ENCODE peak calls at places on chromosome 20, in four cellular contexts. One of them, this sample, is unnamed.

GRCh38 chr20:20498081-20498861 is 130.4 kb downstream of the INSM1 start:
- DNase-seq in T47D: no peak
- DNase-seq in right cardiac atrium: no peak
- DNase-seq in GM12865: no peak
- DNase-seq in this sample: peak

GRCh38 chr20:595330-596308 is 14.5 kb downstream of the TCF15 start:
- DNase-seq in T47D: no peak
- DNase-seq in right cardiac atrium: peak
- DNase-seq in GM12865: no peak
- DNase-seq in this sample: peak

GRCh38 chr20:61436674-61437279 is 184.7 kb downstream of the CDH4 start:
- DNase-seq in T47D: no peak
- DNase-seq in right cardiac atrium: no peak
- DNase-seq in GM12865: no peak
- DNase-seq in this sample: no peak

GRCh38 chr20:56181593-56181992 is 66.9 kb upstream of the MC3R start:
- DNase-seq in T47D: peak
- DNase-seq in right cardiac atrium: no peak
- DNase-seq in GM12865: no peak
- DNase-seq in this sample: no peak

GRCh38 chr20:63587256-63587655 is 13.2 kb upstream of the HELZ2 start:
- DNase-seq in T47D: no peak
- DNase-seq in right cardiac atrium: peak
- DNase-seq in GM12865: no peak
- DNase-seq in this sample: no peak

GRCh38 chr20:62577447-62577846 is 64.9 kb upstream of the SLCO4A1 start:
- DNase-seq in T47D: peak
- DNase-seq in right cardiac atrium: peak
- DNase-seq in GM12865: no peak
- DNase-seq in this sample: no peak

GRCh38 chr20:20492521-20493334 is 124.8 kb downstream of the INSM1 start:
- DNase-seq in T47D: no peak
- DNase-seq in right cardiac atrium: no peak
- DNase-seq in GM12865: no peak
- DNase-seq in this sample: no peak

GRCh38 chr20:63315240-63315981 is 22.4 kb downstream of the COL20A1 start:
- DNase-seq in T47D: no peak
- DNase-seq in right cardiac atrium: peak
- DNase-seq in GM12865: no peak
- DNase-seq in this sample: no peak

GRCh38 chr20:10408427-10408826 is 25.6 kb downstream of the MKKS start:
- DNase-seq in T47D: no peak
- DNase-seq in right cardiac atrium: no peak
- DNase-seq in GM12865: no peak
- DNase-seq in this sample: no peak

GRCh38 chr20:7772376-7772775 is 167.9 kb downstream of the HAO1 start:
- DNase-seq in T47D: peak
- DNase-seq in right cardiac atrium: no peak
- DNase-seq in GM12865: no peak
- DNase-seq in this sample: no peak

GRCh38 chr20:63404129-63405085 is 43.3 kb upstream of the CHRNA4 start:
- DNase-seq in T47D: no peak
- DNase-seq in right cardiac atrium: peak
- DNase-seq in GM12865: no peak
- DNase-seq in this sample: no peak

GRCh38 chr20:37821691-37822655 is 81.0 kb upstream of the VSTM2L start:
- DNase-seq in T47D: no peak
- DNase-seq in right cardiac atrium: no peak
- DNase-seq in GM12865: no peak
- DNase-seq in this sample: no peak

GRCh38 chr20:44407402-44408184 is 52.1 kb downstream of the HNF4A start:
- DNase-seq in T47D: peak
- DNase-seq in right cardiac atrium: no peak
- DNase-seq in GM12865: no peak
- DNase-seq in this sample: peak

GRCh38 chr20:51529758-51530157 is 12.8 kb downstream of the NFATC2 start:
- DNase-seq in T47D: no peak
- DNase-seq in right cardiac atrium: no peak
- DNase-seq in GM12865: peak
- DNase-seq in this sample: no peak

GRCh38 chr20:25246182-25246943 is 1.5 kb upstream of the PYGB start:
- DNase-seq in T47D: no peak
- DNase-seq in right cardiac atrium: no peak
- DNase-seq in GM12865: peak
- DNase-seq in this sample: peak

GRCh38 chr20:63059684-63060056 is 52.9 kb upstream of the BHLHE23 start:
- DNase-seq in T47D: no peak
- DNase-seq in right cardiac atrium: no peak
- DNase-seq in GM12865: no peak
- DNase-seq in this sample: no peak

GRCh38 chr20:38452880-38453624 is 17.9 kb upstream of the SNHG17 start:
- DNase-seq in T47D: no peak
- DNase-seq in right cardiac atrium: no peak
- DNase-seq in GM12865: no peak
- DNase-seq in this sample: no peak

GRCh38 chr20:49544535-49544934 is 23.4 kb downstream of the PTGIS start:
- DNase-seq in T47D: no peak
- DNase-seq in right cardiac atrium: no peak
- DNase-seq in GM12865: no peak
- DNase-seq in this sample: no peak

GRCh38 chr20:44435630-44436335 is 39.9 kb upstream of the TTPAL start:
- DNase-seq in T47D: no peak
- DNase-seq in right cardiac atrium: no peak
- DNase-seq in GM12865: no peak
- DNase-seq in this sample: no peak

GRCh38 chr20:57896017-57896416 is 186.2 kb upstream of the PMEPA1 start:
- DNase-seq in T47D: no peak
- DNase-seq in right cardiac atrium: no peak
- DNase-seq in GM12865: no peak
- DNase-seq in this sample: no peak

GRCh38 chr20:51094221-51094620 is 71.3 kb upstream of the KCNG1 start:
- DNase-seq in T47D: peak
- DNase-seq in right cardiac atrium: no peak
- DNase-seq in GM12865: no peak
- DNase-seq in this sample: no peak

GRCh38 chr20:17504326-17504897 is 26.8 kb downstream of the BFSP1 start:
- DNase-seq in T47D: no peak
- DNase-seq in right cardiac atrium: peak
- DNase-seq in GM12865: no peak
- DNase-seq in this sample: no peak

GRCh38 chr20:48831702-48832422 is 4.1 kb upstream of the PREX1 start:
- DNase-seq in T47D: no peak
- DNase-seq in right cardiac atrium: peak
- DNase-seq in GM12865: no peak
- DNase-seq in this sample: peak

GRCh38 chr20:59006864-59007757 is at the start of gene CTSZ:
- DNase-seq in T47D: peak
- DNase-seq in right cardiac atrium: peak
- DNase-seq in GM12865: peak
- DNase-seq in this sample: peak

GRCh38 chr20:47727170-47727880 is 58.0 kb downstream of the SULF2 start:
- DNase-seq in T47D: no peak
- DNase-seq in right cardiac atrium: peak
- DNase-seq in GM12865: peak
- DNase-seq in this sample: peak

GRCh38 chr20:49234831-49235230 is 15.6 kb downstream of the DDX27 start:
- DNase-seq in T47D: no peak
- DNase-seq in right cardiac atrium: no peak
- DNase-seq in GM12865: no peak
- DNase-seq in this sample: no peak

GRCh38 chr20:43040427-43040826 is 149.3 kb downstream of the PTPRT start:
- DNase-seq in T47D: peak
- DNase-seq in right cardiac atrium: no peak
- DNase-seq in GM12865: peak
- DNase-seq in this sample: no peak

This sample was measured in adrenal gland.